ENCODE peak calls at places on chromosome 21, in nine cellular contexts. E is uterus, D is neural progenitor cell, S is BJ, I is mammary epithelial cell, J is tibial nerve, N is endothelial cell of umbilical vein, C is fibroblast of lung, K is PC-3. V is an unnamed sample.

GRCh38 chr21:34885636-34886553 is 163.2 kb downstream of the RUNX1 start:
- DNase-seq in N (peak; percentile 63), I (no peak), E (no peak), D (peak; percentile 57), C (peak; percentile 46), K (peak; percentile 42), S (no peak), J (no peak), V (no peak)

GRCh38 chr21:17460094-17460493 is 52.7 kb upstream of the CXADR start:
- DNase-seq in E (no peak), S (no peak), D (no peak), I (no peak), N (no peak), J (no peak), K (no peak), C (peak; percentile 58), V (no peak)

GRCh38 chr21:17185685-17186084 is 327.2 kb upstream of the CXADR start:
- DNase-seq in D (no peak), K (no peak), J (no peak), N (no peak), C (no peak), E (no peak), I (no peak), S (no peak), V (no peak)

GRCh38 chr21:29499734-29500343 is 201.1 kb downstream of the BACH1 start:
- DNase-seq in K (peak; percentile 67), N (peak; percentile 28), D (peak; percentile 29), J (no peak), I (peak; percentile 51), C (peak; percentile 43), E (no peak), S (no peak), V (peak; percentile 46)

GRCh38 chr21:32949701-32950100 is 76.0 kb upstream of the OLIG2 start:
- DNase-seq in N (no peak), K (no peak), S (no peak), E (no peak), D (peak; percentile 32), J (no peak), I (no peak), C (no peak), V (no peak)

GRCh38 chr21:38303300-38303699 is 46.5 kb downstream of the KCNJ15 start:
- DNase-seq in K (peak; percentile 90), S (peak; percentile 71), N (peak; percentile 57), D (no peak), I (peak; percentile 90), E (peak; percentile 35), J (peak; percentile 35), C (peak; percentile 93), V (peak; percentile 86)

GRCh38 chr21:42407476-42407875 is 3.8 kb downstream of the UBASH3A start:
- DNase-seq in N (no peak), I (no peak), S (no peak), K (no peak), J (no peak), E (no peak), D (no peak), C (no peak), V (no peak)

GRCh38 chr21:27825035-27825434 is 858.1 kb upstream of the ADAMTS5 start:
- DNase-seq in E (no peak), S (no peak), C (no peak), K (no peak), J (no peak), N (no peak), I (no peak), D (peak; percentile 13), V (no peak)

GRCh38 chr21:31251686-31252085 is 92.4 kb downstream of the TIAM1 start:
- DNase-seq in E (no peak), I (no peak), S (no peak), J (no peak), D (no peak), N (no peak), K (no peak), C (no peak), V (no peak)

GRCh38 chr21:15027056-15027455 is 37.7 kb downstream of the NRIP1 start:
- DNase-seq in N (no peak), S (no peak), K (no peak), D (no peak), J (no peak), C (no peak), E (no peak), I (no peak), V (no peak)

GRCh38 chr21:44686000-44686781 is 4.2 kb upstream of the KRTAP12-1 start:
- DNase-seq in C (no peak), J (no peak), E (no peak), N (no peak), S (no peak), I (no peak), D (peak; percentile 78), K (no peak), V (no peak)
- H3K27me3 ChIP-seq in C (peaks cover 4% of the 10 kb centered on the region), J (peaks cover 31% of the 10 kb centered on the region), E (no peaks in the 10 kb centered on the region), N (peaks cover 5% of the 10 kb centered on the region), S (peaks cover 8% of the 10 kb centered on the region), I (peaks cover 4% of the 10 kb centered on the region), D (peaks cover 19% of the 10 kb centered on the region), K (no peaks in the 10 kb centered on the region), V (no peaks in the 10 kb centered on the region)

DNA sequence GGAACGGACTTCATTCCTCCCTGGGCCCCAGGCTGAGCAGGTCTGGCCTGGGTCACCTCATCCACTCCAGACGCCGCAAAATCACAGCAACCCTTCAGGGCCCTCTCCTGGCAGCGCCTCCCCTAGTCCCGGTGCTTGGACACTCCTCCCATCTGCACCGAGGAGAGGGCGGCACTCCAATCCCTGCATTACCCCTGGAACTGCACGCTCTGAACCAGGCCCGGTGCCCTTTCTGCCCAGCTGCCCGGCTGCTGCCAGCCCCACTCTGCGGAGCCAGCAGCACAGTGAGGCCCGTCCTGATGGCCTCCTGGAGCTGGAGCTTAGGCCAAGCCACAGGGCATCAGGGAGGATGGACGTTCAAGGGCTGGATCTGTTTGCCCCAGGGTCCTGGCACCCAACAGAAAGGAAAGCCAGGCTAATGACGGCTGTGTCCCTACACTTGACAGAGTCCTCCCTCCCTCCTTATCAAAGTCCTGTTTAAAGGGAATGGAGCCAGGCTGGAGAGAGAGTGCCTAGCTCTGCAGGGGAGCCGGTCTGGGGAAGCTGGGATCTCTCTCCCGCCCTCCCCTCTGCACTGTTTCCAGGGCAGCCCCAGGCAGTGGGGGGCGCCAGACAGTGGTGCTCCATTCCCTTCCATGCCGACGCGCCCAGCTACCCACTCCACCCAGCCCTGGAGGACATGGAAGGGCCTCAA is 12.7 kb downstream of the COL6A2 start:
- DNase-seq in D (no peak), E (peak; percentile 44), J (peak; percentile 27), C (no peak), I (no peak), K (no peak), N (no peak), S (no peak), V (no peak)
- H3K36me3 ChIP-seq in D (no peaks in the 10 kb centered on the region), E (no peaks in the 10 kb centered on the region), J (peaks cover 4% of the 10 kb centered on the region), C (peaks cover 50% of the 10 kb centered on the region), I (no peaks in the 10 kb centered on the region), K (peaks cover 45% of the 10 kb centered on the region), N (no peaks in the 10 kb centered on the region), S (peaks cover 45% of the 10 kb centered on the region), V (no peaks in the 10 kb centered on the region)

GRCh38 chr21:41359289-41359688 is 2.5 kb upstream of the MX2 start:
- DNase-seq in C (no peak), D (peak; percentile 20), N (no peak), J (no peak), E (no peak), K (no peak), I (no peak), S (no peak), V (no peak)

GRCh38 chr21:41361786-41362604 is at the start of gene MX2:
- DNase-seq in D (no peak), E (peak; percentile 76), J (peak; percentile 52), N (no peak), I (no peak), S (peak; percentile 74), K (peak; percentile 48), C (peak; percentile 83), V (peak; percentile 55)

GRCh38 chr21:41358193-41359166 is 3.3 kb upstream of the MX2 start:
- DNase-seq in S (no peak), N (no peak), D (no peak), I (no peak), K (no peak), C (no peak), E (no peak), J (no peak), V (no peak)

GRCh38 chr21:41361053-41361785 is 608 bp upstream of the MX2 start:
- DNase-seq in D (no peak), E (no peak), I (no peak), K (no peak), N (no peak), J (no peak), C (no peak), S (no peak), V (no peak)

DNA sequence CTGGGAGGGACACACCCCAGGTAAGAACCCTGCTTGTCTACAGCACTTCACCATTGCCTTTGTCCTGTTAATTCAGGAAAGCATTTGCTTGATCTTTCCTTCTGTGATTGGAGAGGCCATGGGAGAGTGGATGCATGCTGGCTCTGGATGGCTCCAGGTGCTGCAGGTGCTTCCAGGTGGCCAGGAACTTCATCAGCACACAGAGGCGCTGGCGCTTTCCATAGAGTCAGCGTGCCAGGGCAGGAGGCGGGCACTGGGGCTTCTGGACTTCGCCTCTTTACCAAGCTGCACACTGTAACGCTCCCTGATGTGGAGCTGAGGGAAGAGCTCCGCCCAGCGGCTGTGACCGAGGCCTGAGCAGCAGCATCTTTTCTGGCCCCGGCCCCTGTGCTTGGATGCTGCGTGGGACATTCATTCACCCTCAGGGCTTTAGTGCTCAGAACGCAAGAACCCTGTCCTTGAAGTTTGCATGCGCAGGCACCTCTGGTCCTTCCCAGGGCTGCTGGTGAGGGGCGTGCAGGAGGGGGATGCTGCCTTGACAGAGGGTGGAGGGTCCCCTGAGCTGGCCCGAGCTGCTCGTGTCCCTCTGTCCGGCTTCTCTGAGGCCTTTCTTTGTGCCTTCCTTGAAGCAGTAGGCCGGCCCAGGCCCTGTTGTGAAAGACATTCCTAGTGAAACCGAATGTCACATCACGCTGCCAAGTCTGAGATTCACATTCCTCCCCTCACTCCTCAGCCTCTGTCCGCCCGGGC is 1.6 kb upstream of the MX2 start:
- DNase-seq in I (peak; percentile 21), J (peak; percentile 53), K (peak; percentile 66), D (peak; percentile 50), N (no peak), S (peak; percentile 26), E (peak; percentile 62), C (peak; percentile 49), V (peak; percentile 7)
- TF ChIP-seq CTCF in I (peak; percentile 35), J (peak; percentile 25), K (peak; percentile 69), D (peak; percentile 49), N (no peak), S (peak; percentile 11), E (no peak), C (no peak), V (peak; percentile 42)

DNA sequence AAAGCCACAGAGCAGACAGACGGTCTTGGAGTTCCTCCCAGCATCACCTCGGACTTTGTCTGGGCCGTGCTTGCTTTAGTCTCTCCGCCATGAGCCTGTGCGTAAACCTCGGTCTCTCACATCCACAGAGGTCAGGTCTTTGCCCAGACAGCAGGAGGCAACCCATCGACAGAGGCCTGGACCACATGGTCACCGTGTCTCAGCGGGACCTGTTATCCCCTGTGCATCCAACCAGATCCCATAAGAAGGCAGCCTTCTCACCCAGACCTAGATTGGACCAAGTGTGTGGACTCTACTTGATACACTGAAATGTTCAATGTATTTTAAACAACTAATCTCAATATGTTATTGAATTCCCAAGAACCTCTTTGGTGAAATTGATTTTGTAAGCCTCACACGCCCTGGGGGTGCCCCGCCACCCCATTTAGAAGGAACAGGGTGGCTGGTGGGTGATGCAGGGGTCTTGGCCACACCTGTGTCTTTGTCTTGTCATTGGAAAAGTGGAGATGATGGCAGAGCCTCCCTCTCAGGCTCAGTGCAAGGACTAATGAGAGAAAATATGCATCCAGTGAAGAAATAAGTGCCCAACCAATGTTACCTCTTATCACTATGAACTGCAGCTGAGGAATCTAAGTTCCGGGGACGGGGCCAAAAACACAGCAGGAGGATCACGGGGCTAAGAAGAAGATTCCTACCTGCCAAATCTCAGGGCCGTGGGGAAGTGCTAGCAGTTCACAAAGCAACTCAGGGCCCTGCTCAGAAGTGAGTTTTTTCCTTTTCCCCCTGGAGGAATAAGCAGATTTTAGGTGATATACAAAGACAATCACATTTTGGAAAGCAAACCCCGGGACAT is 101.6 kb upstream of the BACE2 start:
- DNase-seq in J (no peak), C (no peak), D (no peak), N (no peak), K (no peak), S (no peak), E (no peak), I (no peak), V (no peak)
- H3K27me3 ChIP-seq in J (peaks cover 3% of the 10 kb centered on the region), C (no peaks in the 10 kb centered on the region), D (peaks cover 5% of the 10 kb centered on the region), N (no peaks in the 10 kb centered on the region), K (peaks cover 60% of the 10 kb centered on the region), S (no peaks in the 10 kb centered on the region), E (no peaks in the 10 kb centered on the region), I (no peaks in the 10 kb centered on the region), V (no peaks in the 10 kb centered on the region)

V was measured in bronchial epithelial cell.